ENCODE peak calls at places on chromosomes 11 and 22, in six cellular contexts. A is RKO; Q is HFFc6; C is hepatic stellate cell; I is GF-D8; B is activated CD4-positive, alpha-beta T cell treated with anti-CD3 and anti-CD28 coated beads for 36 hours. P is an unnamed sample.
A peak's percentile ranks its signal among the peaks of the same experiment; 100 is the strongest.

GRCh38 chr11:85974126-85974525 is 94.8 kb downstream of the PICALM start:
- DNase-seq in Q (no peak), A (no peak), C (no peak), B (no peak), I (no peak), P (no peak)

GRCh38 chr22:32475428-32476010 is 908 bp downstream of the FBXO7 start:
- DNase-seq in Q (peak; percentile 25), I (no peak), C (no peak), B (peak; percentile 50), A (peak; percentile 70), P (no peak)

GRCh38 chr11:75816561-75817239 is 1.7 kb downstream of the UVRAG start:
- DNase-seq in Q (peak; percentile 9), A (peak; percentile 43), B (no peak), C (no peak), I (peak; percentile 43), P (no peak)

GRCh38 chr11:47220401-47220821 is 5.6 kb downstream of the DDB2 start:
- DNase-seq in A (peak; percentile 77), Q (peak; percentile 69), I (no peak), B (no peak), C (peak; percentile 73), P (no peak)

GRCh38 chr11:117130879-117131278 is 13.2 kb upstream of the PAFAH1B2 start:
- DNase-seq in A (no peak), Q (no peak), B (no peak), I (no peak), C (no peak), P (no peak)

GRCh38 chr11:63837027-63837688 is 1.8 kb upstream of the MARK2 start:
- DNase-seq in I (no peak), B (peak; percentile 84), C (peak; percentile 88), A (peak; percentile 76), Q (peak; percentile 60), P (peak; percentile 87)

GRCh38 chr11:114001416-114001815 is 26.5 kb downstream of the HTR3A start:
- DNase-seq in C (no peak), I (no peak), B (no peak), A (no peak), Q (no peak), P (no peak)

GRCh38 chr22:46390652-46391301 is 55.3 kb downstream of the TRMU start:
- DNase-seq in Q (no peak), I (no peak), A (peak; percentile 72), B (no peak), C (peak; percentile 87), P (peak; percentile 60)

GRCh38 chr22:30922151-30922611 is 46.4 kb downstream of the MORC2 start:
- DNase-seq in Q (no peak), I (peak; percentile 88), A (no peak), C (peak; percentile 55), B (peak; percentile 83), P (no peak)

GRCh38 chr11:7494086-7494775 is 8.9 kb downstream of the OLFML1 start:
- DNase-seq in A (no peak), C (no peak), I (no peak), B (no peak), Q (no peak), P (no peak)

GRCh38 chr11:68930991-68931855 is 27.5 kb downstream of the IGHMBP2 start:
- DNase-seq in A (no peak), C (no peak), I (no peak), Q (no peak), B (no peak), P (no peak)

GRCh38 chr11:12845739-12846358 is 163.3 kb upstream of the RASSF10 start:
- DNase-seq in I (no peak), B (no peak), C (no peak), Q (peak; percentile 17), A (no peak), P (peak; percentile 76)

GRCh38 chr11:15149050-15149449 is 34.3 kb downstream of the INSC start:
- DNase-seq in C (no peak), B (no peak), A (no peak), I (no peak), Q (no peak), P (no peak)

GRCh38 chr22:23548501-23549197 is 31.4 kb downstream of the IGLL1 start:
- DNase-seq in I (no peak), A (no peak), Q (no peak), B (no peak), C (no peak), P (no peak)

GRCh38 chr11:106281455-106282173 is 204.2 kb downstream of the AASDHPPT start:
- DNase-seq in Q (peak; percentile 76), A (peak; percentile 66), I (no peak), C (no peak), B (no peak), P (no peak)

GRCh38 chr11:124823512-124824376 is 23.5 kb upstream of the MSANTD2 start:
- DNase-seq in Q (no peak), I (no peak), B (no peak), A (no peak), C (no peak), P (no peak)

GRCh38 chr11:122038543-122038942 is 77.5 kb downstream of the BLID start:
- DNase-seq in I (no peak), C (peak; percentile 29), Q (peak; percentile 92), B (no peak), A (no peak), P (no peak)

GRCh38 chr11:18802381-18803257 is 11.0 kb upstream of the PTPN5 start:
- DNase-seq in I (peak; percentile 1), C (peak; percentile 45), B (peak; percentile 60), Q (peak; percentile 57), A (peak; percentile 81), P (peak; percentile 73)

GRCh38 chr22:22424210-22424800 is 84.2 kb downstream of the ZNF280B start:
- DNase-seq in Q (no peak), I (no peak), A (no peak), C (no peak), B (no peak), P (no peak)

GRCh38 chr22:43389227-43389836 is 22.5 kb upstream of the MPPED1 start:
- DNase-seq in I (no peak), B (no peak), C (no peak), Q (no peak), A (no peak), P (no peak)

GRCh38 chr11:657691-658126 is 20.6 kb downstream of the DRD4 start:
- DNase-seq in C (no peak), B (no peak), A (no peak), Q (no peak), I (no peak), P (no peak)

GRCh38 chr22:21688706-21689381 is 23.0 kb downstream of the PPIL2 start:
- DNase-seq in B (no peak), A (no peak), C (no peak), I (no peak), Q (no peak), P (no peak)

GRCh38 chr11:2752204-2752772 is 52.5 kb upstream of the KCNQ1OT1 start:
- DNase-seq in I (no peak), B (no peak), C (no peak), Q (no peak), A (no peak), P (no peak)

GRCh38 chr11:122697636-122698167 is 42.2 kb downstream of the UBASH3B start:
- DNase-seq in C (no peak), Q (peak; percentile 20), A (no peak), I (peak; percentile 100), B (peak; percentile 61), P (no peak)

GRCh38 chr22:19729507-19729906 is 6.2 kb downstream of the GP1BB start:
- DNase-seq in I (no peak), C (no peak), B (no peak), A (no peak), Q (no peak), P (no peak)

GRCh38 chr11:12430912-12431311 is 53.5 kb downstream of the PARVA start:
- DNase-seq in Q (peak; percentile 50), A (no peak), I (no peak), C (no peak), B (no peak), P (peak; percentile 28)

GRCh38 chr11:47272706-47273105 is 2.8 kb downstream of the MADD start:
- DNase-seq in A (peak; percentile 39), I (no peak), Q (no peak), C (no peak), B (no peak), P (no peak)

GRCh38 chr22:36807627-36808026 is 9.2 kb downstream of the PVALB start:
- DNase-seq in B (no peak), I (no peak), C (no peak), Q (no peak), A (no peak), P (no peak)

GRCh38 chr11:65492637-65493366 is 6.0 kb upstream of the MALAT1 start:
- DNase-seq in I (peak; percentile 79), B (peak; percentile 68), C (no peak), A (no peak), Q (peak; percentile 77), P (peak; percentile 72)

GRCh38 chr11:108790501-108791299 is 125.8 kb downstream of the DDX10 start:
- DNase-seq in C (no peak), B (no peak), I (no peak), Q (no peak), A (no peak), P (no peak)

GRCh38 chr22:38733329-38734202 is 22.2 kb downstream of the SUN2 start:
- DNase-seq in I (no peak), Q (no peak), A (no peak), C (peak; percentile 61), B (peak; percentile 66), P (peak; percentile 33)

P was measured in SK-MEL-5.